ENCODE peak calls at places on chromosomes 16 and 17, in nine cellular contexts. One of them, this sample, is unnamed.

GRCh38 chr16:85168732-85169256 is 56.5 kb upstream of the CIBAR2 start:
- DNase-seq in activated CD4-positive, alpha-beta T cell treated with anti-CD3 and anti-CD28 coated beads, Interleukin-2, amount 50 U/mL, for 48 hours: no peak
- DNase-seq in smooth muscle cell of the brain vasculature: no peak
- DNase-seq in mucosa of gallbladder: no peak
- DNase-seq in fibroblast of mammary gland: peak; percentile 56
- DNase-seq in stimulated activated CD4-positive, alpha-beta T cell treated with anti-CD3 and anti-CD28 coated beads, Interleukin-1b, Interleukin-23, amount 100 ng/mL, for 24 hours: no peak
- DNase-seq in HS-5: no peak
- DNase-seq in GM12865: no peak
- DNase-seq in ELR: peak; percentile 65
- DNase-seq in this sample: peak; percentile 17

GRCh38 chr17:50593321-50593720 is 32.8 kb downstream of the CACNA1G start:
- DNase-seq in activated CD4-positive, alpha-beta T cell treated with anti-CD3 and anti-CD28 coated beads, Interleukin-2, amount 50 U/mL, for 48 hours: no peak
- DNase-seq in mucosa of gallbladder: no peak
- DNase-seq in HS-5: no peak
- DNase-seq in smooth muscle cell of the brain vasculature: no peak
- DNase-seq in ELR: no peak
- DNase-seq in GM12865: no peak
- DNase-seq in fibroblast of mammary gland: no peak
- DNase-seq in stimulated activated CD4-positive, alpha-beta T cell treated with anti-CD3 and anti-CD28 coated beads, Interleukin-1b, Interleukin-23, amount 100 ng/mL, for 24 hours: no peak
- DNase-seq in this sample: no peak

GRCh38 chr17:81261096-81261495 is 22.0 kb downstream of the NDUFAF8 start:
- DNase-seq in activated CD4-positive, alpha-beta T cell treated with anti-CD3 and anti-CD28 coated beads, Interleukin-2, amount 50 U/mL, for 48 hours: no peak
- DNase-seq in stimulated activated CD4-positive, alpha-beta T cell treated with anti-CD3 and anti-CD28 coated beads, Interleukin-1b, Interleukin-23, amount 100 ng/mL, for 24 hours: no peak
- DNase-seq in smooth muscle cell of the brain vasculature: no peak
- DNase-seq in HS-5: no peak
- DNase-seq in ELR: no peak
- DNase-seq in GM12865: no peak
- DNase-seq in fibroblast of mammary gland: no peak
- DNase-seq in mucosa of gallbladder: no peak
- DNase-seq in this sample: no peak

GRCh38 chr17:7067198-7067597 is 12.9 kb downstream of the CLEC10A start:
- DNase-seq in fibroblast of mammary gland: no peak
- DNase-seq in HS-5: no peak
- DNase-seq in mucosa of gallbladder: no peak
- DNase-seq in stimulated activated CD4-positive, alpha-beta T cell treated with anti-CD3 and anti-CD28 coated beads, Interleukin-1b, Interleukin-23, amount 100 ng/mL, for 24 hours: no peak
- DNase-seq in smooth muscle cell of the brain vasculature: no peak
- DNase-seq in ELR: no peak
- DNase-seq in GM12865: no peak
- DNase-seq in activated CD4-positive, alpha-beta T cell treated with anti-CD3 and anti-CD28 coated beads, Interleukin-2, amount 50 U/mL, for 48 hours: no peak
- DNase-seq in this sample: no peak

GRCh38 chr16:24504467-24505345 is 34.7 kb upstream of the RBBP6 start:
- DNase-seq in activated CD4-positive, alpha-beta T cell treated with anti-CD3 and anti-CD28 coated beads, Interleukin-2, amount 50 U/mL, for 48 hours: peak; percentile 48
- DNase-seq in mucosa of gallbladder: peak; percentile 33
- DNase-seq in GM12865: peak; percentile 79
- DNase-seq in HS-5: peak; percentile 40
- DNase-seq in smooth muscle cell of the brain vasculature: no peak
- DNase-seq in ELR: peak; percentile 71
- DNase-seq in stimulated activated CD4-positive, alpha-beta T cell treated with anti-CD3 and anti-CD28 coated beads, Interleukin-1b, Interleukin-23, amount 100 ng/mL, for 24 hours: peak; percentile 15
- DNase-seq in fibroblast of mammary gland: peak; percentile 69
- DNase-seq in this sample: peak; percentile 68

GRCh38 chr16:11253009-11253994 is 2.7 kb downstream of the SOCS1 start:
- DNase-seq in ELR: peak; percentile 70
- DNase-seq in smooth muscle cell of the brain vasculature: no peak
- DNase-seq in stimulated activated CD4-positive, alpha-beta T cell treated with anti-CD3 and anti-CD28 coated beads, Interleukin-1b, Interleukin-23, amount 100 ng/mL, for 24 hours: no peak
- DNase-seq in mucosa of gallbladder: no peak
- DNase-seq in GM12865: peak; percentile 64
- DNase-seq in fibroblast of mammary gland: peak; percentile 71
- DNase-seq in HS-5: no peak
- DNase-seq in activated CD4-positive, alpha-beta T cell treated with anti-CD3 and anti-CD28 coated beads, Interleukin-2, amount 50 U/mL, for 48 hours: peak; percentile 65
- DNase-seq in this sample: no peak

GRCh38 chr16:73028721-73029361 is 19.1 kb downstream of the ZFHX3 start:
- DNase-seq in mucosa of gallbladder: no peak
- DNase-seq in HS-5: no peak
- DNase-seq in ELR: no peak
- DNase-seq in GM12865: no peak
- DNase-seq in stimulated activated CD4-positive, alpha-beta T cell treated with anti-CD3 and anti-CD28 coated beads, Interleukin-1b, Interleukin-23, amount 100 ng/mL, for 24 hours: no peak
- DNase-seq in fibroblast of mammary gland: no peak
- DNase-seq in smooth muscle cell of the brain vasculature: no peak
- DNase-seq in activated CD4-positive, alpha-beta T cell treated with anti-CD3 and anti-CD28 coated beads, Interleukin-2, amount 50 U/mL, for 48 hours: no peak
- DNase-seq in this sample: no peak

GRCh38 chr16:17471745-17472075 is 950 bp upstream of the XYLT1 start:
- DNase-seq in HS-5: no peak
- DNase-seq in GM12865: no peak
- DNase-seq in ELR: peak; percentile 62
- DNase-seq in smooth muscle cell of the brain vasculature: no peak
- DNase-seq in fibroblast of mammary gland: peak; percentile 90
- DNase-seq in stimulated activated CD4-positive, alpha-beta T cell treated with anti-CD3 and anti-CD28 coated beads, Interleukin-1b, Interleukin-23, amount 100 ng/mL, for 24 hours: no peak
- DNase-seq in mucosa of gallbladder: no peak
- DNase-seq in activated CD4-positive, alpha-beta T cell treated with anti-CD3 and anti-CD28 coated beads, Interleukin-2, amount 50 U/mL, for 48 hours: no peak
- DNase-seq in this sample: no peak

GRCh38 chr16:87580855-87581261 is 21.4 kb upstream of the JPH3 start:
- DNase-seq in smooth muscle cell of the brain vasculature: no peak
- DNase-seq in ELR: peak; percentile 84
- DNase-seq in activated CD4-positive, alpha-beta T cell treated with anti-CD3 and anti-CD28 coated beads, Interleukin-2, amount 50 U/mL, for 48 hours: no peak
- DNase-seq in stimulated activated CD4-positive, alpha-beta T cell treated with anti-CD3 and anti-CD28 coated beads, Interleukin-1b, Interleukin-23, amount 100 ng/mL, for 24 hours: no peak
- DNase-seq in mucosa of gallbladder: no peak
- DNase-seq in fibroblast of mammary gland: peak; percentile 88
- DNase-seq in GM12865: no peak
- DNase-seq in HS-5: no peak
- DNase-seq in this sample: no peak

GRCh38 chr17:64448665-64449512 is at the start of gene MILR1:
- DNase-seq in mucosa of gallbladder: peak; percentile 65
- DNase-seq in HS-5: peak; percentile 70
- DNase-seq in stimulated activated CD4-positive, alpha-beta T cell treated with anti-CD3 and anti-CD28 coated beads, Interleukin-1b, Interleukin-23, amount 100 ng/mL, for 24 hours: no peak
- DNase-seq in fibroblast of mammary gland: peak; percentile 95
- DNase-seq in GM12865: peak; percentile 64
- DNase-seq in activated CD4-positive, alpha-beta T cell treated with anti-CD3 and anti-CD28 coated beads, Interleukin-2, amount 50 U/mL, for 48 hours: no peak
- DNase-seq in ELR: peak; percentile 86
- DNase-seq in smooth muscle cell of the brain vasculature: peak; percentile 44
- DNase-seq in this sample: peak; percentile 72

GRCh38 chr16:77213542-77214108 is 14.4 kb downstream of the SYCE1L start:
- DNase-seq in GM12865: no peak
- DNase-seq in activated CD4-positive, alpha-beta T cell treated with anti-CD3 and anti-CD28 coated beads, Interleukin-2, amount 50 U/mL, for 48 hours: no peak
- DNase-seq in HS-5: peak; percentile 96
- DNase-seq in stimulated activated CD4-positive, alpha-beta T cell treated with anti-CD3 and anti-CD28 coated beads, Interleukin-1b, Interleukin-23, amount 100 ng/mL, for 24 hours: no peak
- DNase-seq in ELR: peak; percentile 89
- DNase-seq in smooth muscle cell of the brain vasculature: no peak
- DNase-seq in fibroblast of mammary gland: peak; percentile 97
- DNase-seq in mucosa of gallbladder: no peak
- DNase-seq in this sample: no peak

GRCh38 chr16:18013863-18014262 is 322.7 kb downstream of the NPIPA8 start:
- DNase-seq in HS-5: no peak
- DNase-seq in fibroblast of mammary gland: no peak
- DNase-seq in GM12865: peak; percentile 36
- DNase-seq in ELR: no peak
- DNase-seq in stimulated activated CD4-positive, alpha-beta T cell treated with anti-CD3 and anti-CD28 coated beads, Interleukin-1b, Interleukin-23, amount 100 ng/mL, for 24 hours: no peak
- DNase-seq in mucosa of gallbladder: no peak
- DNase-seq in smooth muscle cell of the brain vasculature: no peak
- DNase-seq in activated CD4-positive, alpha-beta T cell treated with anti-CD3 and anti-CD28 coated beads, Interleukin-2, amount 50 U/mL, for 48 hours: no peak
- DNase-seq in this sample: no peak